ENCODE peak calls at places on chromosomes 12 and 14, in nine cellular contexts. C is esophagus squamous epithelium; J is stimulated activated CD4-positive, alpha-beta T cell treated with anti-CD3 and anti-CD28 coated beads, TNF-alpha, amount 100 ng/mL, for 4 hours; U is GM12865; P is NCI-H748 treated with DMSO at 0.1 percent for 48 hours; E is AG08395; T is left cardiac atrium; A is fibroblast of lung; O is activated CD4-positive, alpha-beta T cell treated with anti-CD3 and anti-CD28 coated beads, Interleukin-2, amount 10 ng/mL, durations not matched to agents 7 days and 5 days. B is an unnamed sample.

GRCh38 chr12:122116707-122117535 is 38.4 kb downstream of the MLXIP start:
- DNase-seq in U (no peak), T (no peak), E (no peak), J (no peak), A (no peak), P (no peak), C (no peak), O (no peak), B (no peak)

GRCh38 chr14:24880689-24881088 is 169.3 kb downstream of the STXBP6 start:
- DNase-seq in C (no peak), P (no peak), A (peak), T (no peak), E (peak), J (no peak), U (no peak), O (no peak), B (peak)

GRCh38 chr12:89454080-89454848 is 70.3 kb downstream of the GALNT4 start:
- DNase-seq in U (no peak), P (no peak), J (no peak), A (no peak), O (no peak), E (no peak), T (no peak), C (no peak), B (peak)

GRCh38 chr14:61559641-61560201 is 135.6 kb upstream of the HIF1A start:
- DNase-seq in E (no peak), A (no peak), J (no peak), P (no peak), C (no peak), U (no peak), T (no peak), O (no peak), B (no peak)

GRCh38 chr12:72282721-72283120 is 10.6 kb downstream of the TRHDE start:
- DNase-seq in J (no peak), P (no peak), U (no peak), A (peak), C (no peak), T (no peak), O (no peak), E (peak), B (peak)

GRCh38 chr14:55684956-55685584 is 105.1 kb downstream of the KTN1 start:
- DNase-seq in J (no peak), C (no peak), U (no peak), T (no peak), A (peak), O (no peak), E (no peak), P (no peak), B (no peak)

GRCh38 chr12:125804660-125805059 is 739.4 kb downstream of the AACS start:
- DNase-seq in U (no peak), O (no peak), T (no peak), P (no peak), A (no peak), J (no peak), C (no peak), E (no peak), B (no peak)

GRCh38 chr14:73896521-73896920 is 9.9 kb downstream of the ZNF410 start:
- DNase-seq in E (no peak), T (no peak), C (no peak), P (no peak), J (no peak), A (no peak), U (no peak), O (no peak), B (peak)

GRCh38 chr14:102507026-102507860 is 2.3 kb downstream of the ANKRD9 start:
- DNase-seq in E (no peak), A (no peak), T (no peak), O (peak), U (no peak), J (no peak), P (no peak), C (no peak), B (no peak)

GRCh38 chr12:64004639-64005038 is 160.1 kb downstream of the SRGAP1 start:
- DNase-seq in O (no peak), P (no peak), C (no peak), T (no peak), A (no peak), J (no peak), E (no peak), U (no peak), B (peak)

GRCh38 chr14:87615822-87616679 is 376.9 kb downstream of the GALC start:
- DNase-seq in P (peak), U (peak), J (no peak), O (peak), T (peak), A (peak), E (peak), C (no peak), B (peak)

GRCh38 chr12:65015850-65016249 is 105.3 kb downstream of the WIF1 start:
- DNase-seq in T (no peak), U (no peak), A (no peak), E (no peak), P (no peak), O (no peak), C (no peak), J (no peak), B (no peak)

GRCh38 chr14:83568141-83568540 is 1961.8 kb upstream of the FLRT2 start:
- DNase-seq in U (no peak), J (no peak), C (no peak), O (no peak), E (no peak), T (no peak), A (peak), P (no peak), B (peak)

GRCh38 chr12:27751386-27752047 is 28.5 kb upstream of the KLHL42 start:
- DNase-seq in C (no peak), E (no peak), P (no peak), J (no peak), U (no peak), O (no peak), T (no peak), A (no peak), B (no peak)

GRCh38 chr12:59500335-59500734 is 95.5 kb upstream of the SLC16A7 start:
- DNase-seq in C (no peak), A (no peak), P (no peak), J (no peak), O (no peak), T (no peak), E (no peak), U (no peak), B (no peak)

GRCh38 chr12:51923506-51924365 is 16.4 kb downstream of the ACVRL1 start:
- DNase-seq in T (peak), O (peak), P (no peak), C (no peak), U (peak), E (peak), A (peak), J (peak), B (peak)

GRCh38 chr12:8034802-8035201 is 2.3 kb downstream of the FOXJ2 start:
- DNase-seq in P (no peak), C (no peak), E (no peak), U (no peak), J (no peak), A (no peak), T (no peak), O (no peak), B (no peak)